ENCODE peak calls at places on chromosomes 13 and 19, in seven cellular contexts. J is RPMI8226; F is OCI-LY7; M is activated CD4-positive, alpha-beta T cell treated with anti-CD3 and anti-CD28 coated beads for 4 hours; O is heart right ventricle; I is brain microvascular endothelial cell; R is H1. Z is an unnamed sample.

GRCh38 chr13:45406421-45406820 is 11.8 kb downstream of the SLC25A30 start:
- DNase-seq in J (no peak), F (no peak), M (no peak), O (no peak), I (no peak), R (no peak), Z (no peak)

GRCh38 chr13:29452773-29453574 is 142.5 kb downstream of the SLC7A1 start:
- DNase-seq in J (no peak), F (no peak), M (no peak), O (no peak), I (no peak), R (no peak), Z (no peak)

GRCh38 chr19:18141031-18141430 is 11.9 kb upstream of the PIK3R2 start:
- DNase-seq in J (no peak), F (no peak), M (no peak), O (no peak), I (no peak), R (no peak), Z (no peak)

GRCh38 chr19:1773173-1773572 is 19.9 kb downstream of the ONECUT3 start:
- DNase-seq in J (no peak), F (no peak), M (no peak), O (no peak), I (no peak), R (no peak), Z (no peak)

GRCh38 chr19:50489461-50490011 is 12.9 kb upstream of the GARIN5A start:
- DNase-seq in J (no peak), F (no peak), M (no peak), O (no peak), I (no peak), R (no peak), Z (no peak)

GRCh38 chr13:75704194-75704941 is 68.2 kb downstream of the LMO7 start:
- DNase-seq in J (no peak), F (no peak), M (no peak), O (no peak), I (peak; percentile 68), R (no peak), Z (no peak)

GRCh38 chr13:27353166-27353583 is 71.2 kb upstream of the GTF3A start:
- DNase-seq in J (peak; percentile 53), F (peak; percentile 38), M (no peak), O (no peak), I (peak; percentile 36), R (no peak), Z (no peak)

GRCh38 chr19:56321981-56322558 is 7.4 kb upstream of the ZSCAN5A start:
- DNase-seq in J (peak; percentile 54), F (peak; percentile 18), M (no peak), O (no peak), I (no peak), R (no peak), Z (peak; percentile 80)

GRCh38 chr19:29524912-29525870 is 603 bp upstream of the VSTM2B start:
- DNase-seq in J (no peak), F (no peak), M (no peak), O (no peak), I (no peak), R (no peak), Z (no peak)

GRCh38 chr13:40316301-40316700 is 350.1 kb downstream of the FOXO1 start:
- DNase-seq in J (no peak), F (no peak), M (peak; percentile 32), O (no peak), I (no peak), R (no peak), Z (no peak)

GRCh38 chr13:61002686-61003085 is 413.0 kb downstream of the PCDH20 start:
- DNase-seq in J (no peak), F (no peak), M (no peak), O (no peak), I (no peak), R (no peak), Z (no peak)

GRCh38 chr13:87094646-87095045 is 576.5 kb upstream of the SLITRK5 start:
- DNase-seq in J (no peak), F (no peak), M (no peak), O (no peak), I (no peak), R (no peak), Z (peak; percentile 61)

GRCh38 chr19:2477141-2477710 is 1.3 kb downstream of the GADD45B start:
- DNase-seq in J (peak; percentile 49), F (peak; percentile 33), M (peak; percentile 17), O (peak; percentile 61), I (no peak), R (no peak), Z (peak; percentile 52)

GRCh38 chr19:37988758-37989635 is 82.0 kb downstream of the SIPA1L3 start:
- DNase-seq in J (no peak), F (no peak), M (no peak), O (no peak), I (peak; percentile 35), R (no peak), Z (no peak)

GRCh38 chr19:53112286-53112685 is 9.1 kb upstream of the ZNF160 start:
- DNase-seq in J (no peak), F (no peak), M (no peak), O (no peak), I (peak; percentile 42), R (no peak), Z (no peak)

GRCh38 chr19:3389876-3390361 is 23.5 kb downstream of the NFIC start:
- DNase-seq in J (no peak), F (no peak), M (no peak), O (no peak), I (no peak), R (no peak), Z (no peak)

GRCh38 chr13:98706446-98707110 is 45.9 kb downstream of the SLC15A1 start:
- DNase-seq in J (no peak), F (no peak), M (no peak), O (no peak), I (peak; percentile 61), R (no peak), Z (peak; percentile 70)

GRCh38 chr19:33727331-33728028 is 69.2 kb upstream of the KCTD15 start:
- DNase-seq in J (no peak), F (no peak), M (no peak), O (no peak), I (no peak), R (no peak), Z (no peak)

GRCh38 chr13:21894703-21895699 is 224.1 kb downstream of the FGF9 start:
- DNase-seq in J (no peak), F (no peak), M (no peak), O (no peak), I (no peak), R (no peak), Z (no peak)

GRCh38 chr19:37977391-37977790 is 70.4 kb downstream of the SIPA1L3 start:
- DNase-seq in J (no peak), F (peak; percentile 25), M (no peak), O (no peak), I (no peak), R (no peak), Z (no peak)

GRCh38 chr13:27001705-27002104 is 169.9 kb downstream of the USP12 start:
- DNase-seq in J (peak; percentile 56), F (peak; percentile 42), M (no peak), O (no peak), I (no peak), R (no peak), Z (no peak)

GRCh38 chr13:37645181-37645580 is 46.6 kb upstream of the POSTN start:
- DNase-seq in J (no peak), F (no peak), M (no peak), O (no peak), I (no peak), R (no peak), Z (no peak)

GRCh38 chr13:111020546-111020945 is 94.6 kb upstream of the ARHGEF7 start:
- DNase-seq in J (no peak), F (no peak), M (no peak), O (no peak), I (no peak), R (no peak), Z (no peak)

GRCh38 chr19:4390862-4391693 is 9.3 kb downstream of the SH3GL1 start:
- DNase-seq in J (no peak), F (no peak), M (no peak), O (no peak), I (no peak), R (no peak), Z (no peak)

GRCh38 chr19:35120492-35120891 is 4.9 kb downstream of the FXYD3 start:
- DNase-seq in J (peak; percentile 19), F (no peak), M (no peak), O (no peak), I (no peak), R (no peak), Z (no peak)

GRCh38 chr13:44755872-44756271 is 179.7 kb upstream of the TSC22D1 start:
- DNase-seq in J (no peak), F (no peak), M (no peak), O (no peak), I (peak; percentile 31), R (no peak), Z (no peak)

GRCh38 chr19:10334340-10335148 is 1.2 kb upstream of the RAVER1 start:
- DNase-seq in J (no peak), F (peak; percentile 83), M (peak; percentile 24), O (peak; percentile 96), I (peak; percentile 95), R (peak; percentile 70), Z (peak; percentile 94)

GRCh38 chr19:53158119-53158656 is 665 bp downstream of the ZNF347 start:
- DNase-seq in J (peak; percentile 7), F (peak; percentile 37), M (peak; percentile 34), O (peak; percentile 47), I (no peak), R (no peak), Z (peak; percentile 79)

GRCh38 chr13:94301487-94301886 is 178.0 kb downstream of the DCT start:
- DNase-seq in J (no peak), F (no peak), M (no peak), O (no peak), I (no peak), R (no peak), Z (no peak)

GRCh38 chr19:29965529-29965928 is 23.5 kb downstream of the URI1 start:
- DNase-seq in J (no peak), F (no peak), M (no peak), O (no peak), I (no peak), R (no peak), Z (no peak)

GRCh38 chr19:46471116-46471733 is at the start of gene PNMA8A:
- DNase-seq in J (no peak), F (no peak), M (no peak), O (peak; percentile 65), I (peak; percentile 63), R (peak; percentile 74), Z (peak; percentile 14)

GRCh38 chr19:51706296-51706695 is 13.2 kb downstream of the SPACA6 start:
- DNase-seq in J (no peak), F (no peak), M (no peak), O (no peak), I (no peak), R (no peak), Z (no peak)

GRCh38 chr19:33674575-33675367 is 53.0 kb downstream of the CHST8 start:
- DNase-seq in J (no peak), F (no peak), M (no peak), O (no peak), I (no peak), R (no peak), Z (no peak)